ENCODE peak calls at places on chromosomes 1 and 21, in nine cellular contexts. One of them, this sample, is unnamed.

GRCh38 chr1:181645171-181645570 is 161.9 kb downstream of the CACNA1E start:
- DNase-seq in stimulated activated CD8-positive, alpha-beta memory T cell treated with anti-CD3 and anti-CD28 coated beads, Interleukin-4, amount 100 ng/mL, for 48 hours: no peak
- DNase-seq in NCI-H524: no peak
- DNase-seq in transverse colon: no peak
- DNase-seq in activated CD8-positive, alpha-beta memory T cell treated with anti-CD3 and anti-CD28 coated beads, Interleukin-2, amount 50 U/mL, for 48 hours: no peak
- DNase-seq in NCI-H69: no peak
- DNase-seq in BE2C: no peak
- DNase-seq in NB4: no peak
- DNase-seq in skeletal muscle cell: no peak
- DNase-seq in this sample: no peak

GRCh38 chr21:20997308-20997632 is 939 bp upstream of the NCAM2 start:
- DNase-seq in stimulated activated CD8-positive, alpha-beta memory T cell treated with anti-CD3 and anti-CD28 coated beads, Interleukin-4, amount 100 ng/mL, for 48 hours: no peak
- DNase-seq in NCI-H524: no peak
- DNase-seq in transverse colon: no peak
- DNase-seq in activated CD8-positive, alpha-beta memory T cell treated with anti-CD3 and anti-CD28 coated beads, Interleukin-2, amount 50 U/mL, for 48 hours: no peak
- DNase-seq in NCI-H69: no peak
- DNase-seq in BE2C: no peak
- DNase-seq in NB4: no peak
- DNase-seq in skeletal muscle cell: no peak
- DNase-seq in this sample: no peak

GRCh38 chr1:99527078-99527477 is 118.8 kb upstream of the PALMD start:
- DNase-seq in stimulated activated CD8-positive, alpha-beta memory T cell treated with anti-CD3 and anti-CD28 coated beads, Interleukin-4, amount 100 ng/mL, for 48 hours: no peak
- DNase-seq in NCI-H524: peak
- DNase-seq in transverse colon: no peak
- DNase-seq in activated CD8-positive, alpha-beta memory T cell treated with anti-CD3 and anti-CD28 coated beads, Interleukin-2, amount 50 U/mL, for 48 hours: no peak
- DNase-seq in NCI-H69: no peak
- DNase-seq in BE2C: no peak
- DNase-seq in NB4: peak
- DNase-seq in skeletal muscle cell: no peak
- DNase-seq in this sample: no peak

GRCh38 chr1:192788184-192788583 is 20.7 kb upstream of the RGS2 start:
- DNase-seq in stimulated activated CD8-positive, alpha-beta memory T cell treated with anti-CD3 and anti-CD28 coated beads, Interleukin-4, amount 100 ng/mL, for 48 hours: no peak
- DNase-seq in NCI-H524: no peak
- DNase-seq in transverse colon: no peak
- DNase-seq in activated CD8-positive, alpha-beta memory T cell treated with anti-CD3 and anti-CD28 coated beads, Interleukin-2, amount 50 U/mL, for 48 hours: no peak
- DNase-seq in NCI-H69: no peak
- DNase-seq in BE2C: no peak
- DNase-seq in NB4: peak
- DNase-seq in skeletal muscle cell: peak
- DNase-seq in this sample: peak

GRCh38 chr1:16614361-16615252 is 1.2 kb upstream of the NBPF1 start:
- DNase-seq in stimulated activated CD8-positive, alpha-beta memory T cell treated with anti-CD3 and anti-CD28 coated beads, Interleukin-4, amount 100 ng/mL, for 48 hours: peak
- DNase-seq in NCI-H524: no peak
- DNase-seq in transverse colon: peak
- DNase-seq in activated CD8-positive, alpha-beta memory T cell treated with anti-CD3 and anti-CD28 coated beads, Interleukin-2, amount 50 U/mL, for 48 hours: peak
- DNase-seq in NCI-H69: no peak
- DNase-seq in BE2C: no peak
- DNase-seq in NB4: no peak
- DNase-seq in skeletal muscle cell: no peak
- DNase-seq in this sample: no peak

GRCh38 chr1:184972281-184973055 is 1.8 kb downstream of the NIBAN1 start:
- DNase-seq in stimulated activated CD8-positive, alpha-beta memory T cell treated with anti-CD3 and anti-CD28 coated beads, Interleukin-4, amount 100 ng/mL, for 48 hours: no peak
- DNase-seq in NCI-H524: no peak
- DNase-seq in transverse colon: no peak
- DNase-seq in activated CD8-positive, alpha-beta memory T cell treated with anti-CD3 and anti-CD28 coated beads, Interleukin-2, amount 50 U/mL, for 48 hours: no peak
- DNase-seq in NCI-H69: no peak
- DNase-seq in BE2C: no peak
- DNase-seq in NB4: peak
- DNase-seq in skeletal muscle cell: peak
- DNase-seq in this sample: no peak

GRCh38 chr1:29126198-29126597 is 2.5 kb upstream of the TMEM200B start:
- DNase-seq in stimulated activated CD8-positive, alpha-beta memory T cell treated with anti-CD3 and anti-CD28 coated beads, Interleukin-4, amount 100 ng/mL, for 48 hours: no peak
- DNase-seq in NCI-H524: no peak
- DNase-seq in transverse colon: no peak
- DNase-seq in activated CD8-positive, alpha-beta memory T cell treated with anti-CD3 and anti-CD28 coated beads, Interleukin-2, amount 50 U/mL, for 48 hours: no peak
- DNase-seq in NCI-H69: no peak
- DNase-seq in BE2C: no peak
- DNase-seq in NB4: no peak
- DNase-seq in skeletal muscle cell: no peak
- DNase-seq in this sample: no peak

GRCh38 chr21:33383056-33383888 is 19.9 kb upstream of the IFNGR2 start:
- DNase-seq in stimulated activated CD8-positive, alpha-beta memory T cell treated with anti-CD3 and anti-CD28 coated beads, Interleukin-4, amount 100 ng/mL, for 48 hours: peak
- DNase-seq in NCI-H524: no peak
- DNase-seq in transverse colon: peak
- DNase-seq in activated CD8-positive, alpha-beta memory T cell treated with anti-CD3 and anti-CD28 coated beads, Interleukin-2, amount 50 U/mL, for 48 hours: peak
- DNase-seq in NCI-H69: peak
- DNase-seq in BE2C: peak
- DNase-seq in NB4: peak
- DNase-seq in skeletal muscle cell: no peak
- DNase-seq in this sample: peak

GRCh38 chr1:229844675-229845074 is 218.6 kb downstream of the URB2 start:
- DNase-seq in stimulated activated CD8-positive, alpha-beta memory T cell treated with anti-CD3 and anti-CD28 coated beads, Interleukin-4, amount 100 ng/mL, for 48 hours: no peak
- DNase-seq in NCI-H524: peak
- DNase-seq in transverse colon: peak
- DNase-seq in activated CD8-positive, alpha-beta memory T cell treated with anti-CD3 and anti-CD28 coated beads, Interleukin-2, amount 50 U/mL, for 48 hours: no peak
- DNase-seq in NCI-H69: peak
- DNase-seq in BE2C: peak
- DNase-seq in NB4: no peak
- DNase-seq in skeletal muscle cell: peak
- DNase-seq in this sample: no peak

GRCh38 chr1:24926596-24927249 is 3.4 kb downstream of the RUNX3 start:
- DNase-seq in stimulated activated CD8-positive, alpha-beta memory T cell treated with anti-CD3 and anti-CD28 coated beads, Interleukin-4, amount 100 ng/mL, for 48 hours: no peak
- DNase-seq in NCI-H524: no peak
- DNase-seq in transverse colon: no peak
- DNase-seq in activated CD8-positive, alpha-beta memory T cell treated with anti-CD3 and anti-CD28 coated beads, Interleukin-2, amount 50 U/mL, for 48 hours: no peak
- DNase-seq in NCI-H69: no peak
- DNase-seq in BE2C: no peak
- DNase-seq in NB4: peak
- DNase-seq in skeletal muscle cell: no peak
- DNase-seq in this sample: peak

GRCh38 chr1:178867670-178868069 is 3.2 kb downstream of the ANGPTL1 start:
- DNase-seq in stimulated activated CD8-positive, alpha-beta memory T cell treated with anti-CD3 and anti-CD28 coated beads, Interleukin-4, amount 100 ng/mL, for 48 hours: no peak
- DNase-seq in NCI-H524: no peak
- DNase-seq in transverse colon: no peak
- DNase-seq in activated CD8-positive, alpha-beta memory T cell treated with anti-CD3 and anti-CD28 coated beads, Interleukin-2, amount 50 U/mL, for 48 hours: no peak
- DNase-seq in NCI-H69: peak
- DNase-seq in BE2C: no peak
- DNase-seq in NB4: peak
- DNase-seq in skeletal muscle cell: no peak
- DNase-seq in this sample: peak

GRCh38 chr1:90881034-90881433 is 140.8 kb downstream of the ZNF644 start:
- DNase-seq in stimulated activated CD8-positive, alpha-beta memory T cell treated with anti-CD3 and anti-CD28 coated beads, Interleukin-4, amount 100 ng/mL, for 48 hours: no peak
- DNase-seq in NCI-H524: peak
- DNase-seq in transverse colon: no peak
- DNase-seq in activated CD8-positive, alpha-beta memory T cell treated with anti-CD3 and anti-CD28 coated beads, Interleukin-2, amount 50 U/mL, for 48 hours: no peak
- DNase-seq in NCI-H69: peak
- DNase-seq in BE2C: no peak
- DNase-seq in NB4: no peak
- DNase-seq in skeletal muscle cell: no peak
- DNase-seq in this sample: no peak

GRCh38 chr1:223840254-223840653 is 5.5 kb downstream of the TP53BP2 start:
- DNase-seq in stimulated activated CD8-positive, alpha-beta memory T cell treated with anti-CD3 and anti-CD28 coated beads, Interleukin-4, amount 100 ng/mL, for 48 hours: no peak
- DNase-seq in NCI-H524: no peak
- DNase-seq in transverse colon: no peak
- DNase-seq in activated CD8-positive, alpha-beta memory T cell treated with anti-CD3 and anti-CD28 coated beads, Interleukin-2, amount 50 U/mL, for 48 hours: no peak
- DNase-seq in NCI-H69: no peak
- DNase-seq in BE2C: no peak
- DNase-seq in NB4: no peak
- DNase-seq in skeletal muscle cell: no peak
- DNase-seq in this sample: no peak

GRCh38 chr21:44695176-44695575 is 1.8 kb upstream of the KRTAP10-12 start:
- DNase-seq in stimulated activated CD8-positive, alpha-beta memory T cell treated with anti-CD3 and anti-CD28 coated beads, Interleukin-4, amount 100 ng/mL, for 48 hours: no peak
- DNase-seq in NCI-H524: no peak
- DNase-seq in transverse colon: no peak
- DNase-seq in activated CD8-positive, alpha-beta memory T cell treated with anti-CD3 and anti-CD28 coated beads, Interleukin-2, amount 50 U/mL, for 48 hours: no peak
- DNase-seq in NCI-H69: no peak
- DNase-seq in BE2C: no peak
- DNase-seq in NB4: no peak
- DNase-seq in skeletal muscle cell: no peak
- DNase-seq in this sample: no peak

GRCh38 chr1:175220853-175221547 is 28.4 kb upstream of the KIAA0040 start:
- DNase-seq in stimulated activated CD8-positive, alpha-beta memory T cell treated with anti-CD3 and anti-CD28 coated beads, Interleukin-4, amount 100 ng/mL, for 48 hours: no peak
- DNase-seq in NCI-H524: no peak
- DNase-seq in transverse colon: no peak
- DNase-seq in activated CD8-positive, alpha-beta memory T cell treated with anti-CD3 and anti-CD28 coated beads, Interleukin-2, amount 50 U/mL, for 48 hours: no peak
- DNase-seq in NCI-H69: no peak
- DNase-seq in BE2C: no peak
- DNase-seq in NB4: no peak
- DNase-seq in skeletal muscle cell: no peak
- DNase-seq in this sample: no peak

GRCh38 chr1:166915941-166916340 is 39.9 kb upstream of the TADA1 start:
- DNase-seq in stimulated activated CD8-positive, alpha-beta memory T cell treated with anti-CD3 and anti-CD28 coated beads, Interleukin-4, amount 100 ng/mL, for 48 hours: no peak
- DNase-seq in NCI-H524: no peak
- DNase-seq in transverse colon: no peak
- DNase-seq in activated CD8-positive, alpha-beta memory T cell treated with anti-CD3 and anti-CD28 coated beads, Interleukin-2, amount 50 U/mL, for 48 hours: no peak
- DNase-seq in NCI-H69: no peak
- DNase-seq in BE2C: no peak
- DNase-seq in NB4: peak
- DNase-seq in skeletal muscle cell: peak
- DNase-seq in this sample: no peak

GRCh38 chr1:83857108-83857507 is 141.8 kb downstream of the TTLL7 start:
- DNase-seq in stimulated activated CD8-positive, alpha-beta memory T cell treated with anti-CD3 and anti-CD28 coated beads, Interleukin-4, amount 100 ng/mL, for 48 hours: no peak
- DNase-seq in NCI-H524: peak
- DNase-seq in transverse colon: no peak
- DNase-seq in activated CD8-positive, alpha-beta memory T cell treated with anti-CD3 and anti-CD28 coated beads, Interleukin-2, amount 50 U/mL, for 48 hours: no peak
- DNase-seq in NCI-H69: peak
- DNase-seq in BE2C: no peak
- DNase-seq in NB4: peak
- DNase-seq in skeletal muscle cell: peak
- DNase-seq in this sample: no peak

GRCh38 chr1:78676347-78676982 is 26.8 kb downstream of the IFI44 start:
- DNase-seq in stimulated activated CD8-positive, alpha-beta memory T cell treated with anti-CD3 and anti-CD28 coated beads, Interleukin-4, amount 100 ng/mL, for 48 hours: peak
- DNase-seq in NCI-H524: peak
- DNase-seq in transverse colon: peak
- DNase-seq in activated CD8-positive, alpha-beta memory T cell treated with anti-CD3 and anti-CD28 coated beads, Interleukin-2, amount 50 U/mL, for 48 hours: no peak
- DNase-seq in NCI-H69: peak
- DNase-seq in BE2C: peak
- DNase-seq in NB4: peak
- DNase-seq in skeletal muscle cell: peak
- DNase-seq in this sample: peak

GRCh38 chr1:13539683-13540082 is 25.9 kb upstream of the LRRC38 start:
- DNase-seq in stimulated activated CD8-positive, alpha-beta memory T cell treated with anti-CD3 and anti-CD28 coated beads, Interleukin-4, amount 100 ng/mL, for 48 hours: no peak
- DNase-seq in NCI-H524: no peak
- DNase-seq in transverse colon: no peak
- DNase-seq in activated CD8-positive, alpha-beta memory T cell treated with anti-CD3 and anti-CD28 coated beads, Interleukin-2, amount 50 U/mL, for 48 hours: no peak
- DNase-seq in NCI-H69: no peak
- DNase-seq in BE2C: no peak
- DNase-seq in NB4: no peak
- DNase-seq in skeletal muscle cell: no peak
- DNase-seq in this sample: no peak

GRCh38 chr1:226548281-226549093 is at the start of gene STUM:
- DNase-seq in stimulated activated CD8-positive, alpha-beta memory T cell treated with anti-CD3 and anti-CD28 coated beads, Interleukin-4, amount 100 ng/mL, for 48 hours: peak
- DNase-seq in NCI-H524: peak
- DNase-seq in transverse colon: peak
- DNase-seq in activated CD8-positive, alpha-beta memory T cell treated with anti-CD3 and anti-CD28 coated beads, Interleukin-2, amount 50 U/mL, for 48 hours: peak
- DNase-seq in NCI-H69: peak
- DNase-seq in BE2C: peak
- DNase-seq in NB4: peak
- DNase-seq in skeletal muscle cell: no peak
- DNase-seq in this sample: no peak

GRCh38 chr1:162548170-162548569 is 13.4 kb upstream of the UAP1 start:
- DNase-seq in stimulated activated CD8-positive, alpha-beta memory T cell treated with anti-CD3 and anti-CD28 coated beads, Interleukin-4, amount 100 ng/mL, for 48 hours: no peak
- DNase-seq in NCI-H524: no peak
- DNase-seq in transverse colon: no peak
- DNase-seq in activated CD8-positive, alpha-beta memory T cell treated with anti-CD3 and anti-CD28 coated beads, Interleukin-2, amount 50 U/mL, for 48 hours: no peak
- DNase-seq in NCI-H69: no peak
- DNase-seq in BE2C: no peak
- DNase-seq in NB4: no peak
- DNase-seq in skeletal muscle cell: peak
- DNase-seq in this sample: no peak

GRCh38 chr1:243959998-243960397 is 91.1 kb upstream of the ZBTB18 start:
- DNase-seq in stimulated activated CD8-positive, alpha-beta memory T cell treated with anti-CD3 and anti-CD28 coated beads, Interleukin-4, amount 100 ng/mL, for 48 hours: no peak
- DNase-seq in NCI-H524: peak
- DNase-seq in transverse colon: no peak
- DNase-seq in activated CD8-positive, alpha-beta memory T cell treated with anti-CD3 and anti-CD28 coated beads, Interleukin-2, amount 50 U/mL, for 48 hours: no peak
- DNase-seq in NCI-H69: peak
- DNase-seq in BE2C: no peak
- DNase-seq in NB4: no peak
- DNase-seq in skeletal muscle cell: no peak
- DNase-seq in this sample: no peak

GRCh38 chr1:194908643-194909042 is 1699.6 kb downstream of the KCNT2 start:
- DNase-seq in stimulated activated CD8-positive, alpha-beta memory T cell treated with anti-CD3 and anti-CD28 coated beads, Interleukin-4, amount 100 ng/mL, for 48 hours: no peak
- DNase-seq in NCI-H524: no peak
- DNase-seq in transverse colon: no peak
- DNase-seq in activated CD8-positive, alpha-beta memory T cell treated with anti-CD3 and anti-CD28 coated beads, Interleukin-2, amount 50 U/mL, for 48 hours: no peak
- DNase-seq in NCI-H69: no peak
- DNase-seq in BE2C: no peak
- DNase-seq in NB4: no peak
- DNase-seq in skeletal muscle cell: no peak
- DNase-seq in this sample: no peak

GRCh38 chr1:12475158-12475934 is 142.7 kb downstream of the DHRS3 start:
- DNase-seq in stimulated activated CD8-positive, alpha-beta memory T cell treated with anti-CD3 and anti-CD28 coated beads, Interleukin-4, amount 100 ng/mL, for 48 hours: no peak
- DNase-seq in NCI-H524: no peak
- DNase-seq in transverse colon: no peak
- DNase-seq in activated CD8-positive, alpha-beta memory T cell treated with anti-CD3 and anti-CD28 coated beads, Interleukin-2, amount 50 U/mL, for 48 hours: no peak
- DNase-seq in NCI-H69: no peak
- DNase-seq in BE2C: no peak
- DNase-seq in NB4: peak
- DNase-seq in skeletal muscle cell: no peak
- DNase-seq in this sample: peak

GRCh38 chr1:236099622-236100021 is 34.7 kb upstream of the NID1 start:
- DNase-seq in stimulated activated CD8-positive, alpha-beta memory T cell treated with anti-CD3 and anti-CD28 coated beads, Interleukin-4, amount 100 ng/mL, for 48 hours: no peak
- DNase-seq in NCI-H524: no peak
- DNase-seq in transverse colon: no peak
- DNase-seq in activated CD8-positive, alpha-beta memory T cell treated with anti-CD3 and anti-CD28 coated beads, Interleukin-2, amount 50 U/mL, for 48 hours: no peak
- DNase-seq in NCI-H69: peak
- DNase-seq in BE2C: peak
- DNase-seq in NB4: no peak
- DNase-seq in skeletal muscle cell: no peak
- DNase-seq in this sample: no peak

GRCh38 chr1:228213917-228214808 is 6.3 kb downstream of the OBSCN start:
- DNase-seq in stimulated activated CD8-positive, alpha-beta memory T cell treated with anti-CD3 and anti-CD28 coated beads, Interleukin-4, amount 100 ng/mL, for 48 hours: no peak
- DNase-seq in NCI-H524: no peak
- DNase-seq in transverse colon: no peak
- DNase-seq in activated CD8-positive, alpha-beta memory T cell treated with anti-CD3 and anti-CD28 coated beads, Interleukin-2, amount 50 U/mL, for 48 hours: no peak
- DNase-seq in NCI-H69: no peak
- DNase-seq in BE2C: no peak
- DNase-seq in NB4: no peak
- DNase-seq in skeletal muscle cell: no peak
- DNase-seq in this sample: no peak

GRCh38 chr1:207007352-207008033 is 25.1 kb downstream of the C1orf116 start:
- DNase-seq in stimulated activated CD8-positive, alpha-beta memory T cell treated with anti-CD3 and anti-CD28 coated beads, Interleukin-4, amount 100 ng/mL, for 48 hours: no peak
- DNase-seq in NCI-H524: no peak
- DNase-seq in transverse colon: no peak
- DNase-seq in activated CD8-positive, alpha-beta memory T cell treated with anti-CD3 and anti-CD28 coated beads, Interleukin-2, amount 50 U/mL, for 48 hours: no peak
- DNase-seq in NCI-H69: no peak
- DNase-seq in BE2C: no peak
- DNase-seq in NB4: no peak
- DNase-seq in skeletal muscle cell: peak
- DNase-seq in this sample: no peak

GRCh38 chr1:219347843-219348475 is 174.3 kb downstream of the LYPLAL1 start:
- DNase-seq in stimulated activated CD8-positive, alpha-beta memory T cell treated with anti-CD3 and anti-CD28 coated beads, Interleukin-4, amount 100 ng/mL, for 48 hours: no peak
- DNase-seq in NCI-H524: no peak
- DNase-seq in transverse colon: no peak
- DNase-seq in activated CD8-positive, alpha-beta memory T cell treated with anti-CD3 and anti-CD28 coated beads, Interleukin-2, amount 50 U/mL, for 48 hours: no peak
- DNase-seq in NCI-H69: peak
- DNase-seq in BE2C: no peak
- DNase-seq in NB4: no peak
- DNase-seq in skeletal muscle cell: no peak
- DNase-seq in this sample: no peak